ENCODE peak calls at places on chromosomes 6 and 20, in ten cellular contexts. A is CD4-positive, alpha-beta T cell; G is right cardiac atrium; P is small intestine; R is amniotic epithelial cell; U is choroid plexus epithelial cell; J is type B pancreatic cell; Z is endothelial cell; V is fibroblast of lung; M is cardiac muscle cell. S is an unnamed sample.

GRCh38 chr20:23614163-23614562 is 8.4 kb upstream of the CST9 start:
- DNase-seq in A (no peak), G (no peak), P (no peak), R (no peak), U (no peak), J (no peak), Z (no peak), V (no peak), M (no peak), S (no peak)

GRCh38 chr6:106426258-106426657 is 65.7 kb downstream of the CRYBG1 start:
- DNase-seq in A (no peak), G (no peak), P (no peak), R (no peak), U (no peak), J (no peak), Z (no peak), V (no peak), M (no peak), S (no peak)

GRCh38 chr6:12961761-12962160 is 245.2 kb downstream of the PHACTR1 start:
- DNase-seq in A (no peak), G (no peak), P (no peak), R (no peak), U (no peak), J (no peak), Z (no peak), V (no peak), M (no peak), S (no peak)

GRCh38 chr6:163583558-163583957 is 169.0 kb downstream of the QKI start:
- DNase-seq in A (no peak), G (no peak), P (no peak), R (peak; percentile 7), U (no peak), J (no peak), Z (no peak), V (no peak), M (no peak), S (no peak)

GRCh38 chr20:4667371-4667773 is 54.3 kb upstream of the PRND start:
- DNase-seq in A (no peak), G (no peak), P (no peak), R (peak; percentile 92), U (no peak), J (no peak), Z (no peak), V (no peak), M (peak; percentile 41), S (no peak)

GRCh38 chr20:19335916-19336315 is 123.5 kb downstream of the SLC24A3 start:
- DNase-seq in A (no peak), G (no peak), P (no peak), R (no peak), U (no peak), J (no peak), Z (no peak), V (no peak), M (no peak), S (no peak)

GRCh38 chr20:10637563-10637962 is 36.2 kb downstream of the JAG1 start:
- DNase-seq in A (no peak), G (no peak), P (no peak), R (no peak), U (peak; percentile 89), J (no peak), Z (no peak), V (peak; percentile 53), M (no peak), S (no peak)

GRCh38 chr20:8764289-8764962 is 304.5 kb upstream of the PLCB4 start:
- DNase-seq in A (no peak), G (no peak), P (peak; percentile 40), R (no peak), U (peak; percentile 37), J (no peak), Z (no peak), V (peak; percentile 19), M (peak; percentile 29), S (no peak)

GRCh38 chr6:168132531-168133184 is 53.6 kb upstream of the FRMD1 start:
- DNase-seq in A (no peak), G (peak; percentile 88), P (peak; percentile 54), R (peak; percentile 90), U (peak; percentile 80), J (peak; percentile 68), Z (peak; percentile 60), V (peak; percentile 51), M (peak; percentile 94), S (peak; percentile 69)

GRCh38 chr6:6686748-6687601 is 98.5 kb downstream of the LY86 start:
- DNase-seq in A (no peak), G (peak; percentile 97), P (peak; percentile 99), R (peak; percentile 81), U (peak; percentile 79), J (peak; percentile 86), Z (peak; percentile 95), V (peak; percentile 63), M (peak; percentile 88), S (peak; percentile 94)

GRCh38 chr6:99446076-99446475 is 21.0 kb upstream of the PNISR start:
- DNase-seq in A (no peak), G (no peak), P (no peak), R (no peak), U (no peak), J (no peak), Z (no peak), V (no peak), M (no peak), S (no peak)

GRCh38 chr6:131923356-131923755 is 27.8 kb downstream of the CCN2 start:
- DNase-seq in A (no peak), G (no peak), P (peak; percentile 74), R (peak; percentile 70), U (peak; percentile 76), J (no peak), Z (peak; percentile 73), V (peak; percentile 77), M (peak; percentile 79), S (peak; percentile 22)

GRCh38 chr20:59042796-59043621 is 423 bp upstream of the PRELID3B start:
- DNase-seq in A (peak; percentile 95), G (peak; percentile 98), P (peak; percentile 97), R (peak; percentile 76), U (peak; percentile 92), J (peak; percentile 95), Z (peak; percentile 96), V (peak; percentile 92), M (peak; percentile 94), S (peak; percentile 93)

GRCh38 chr6:17490724-17491123 is 97.3 kb downstream of the CAP2 start:
- DNase-seq in A (no peak), G (no peak), P (peak; percentile 59), R (no peak), U (peak; percentile 71), J (no peak), Z (no peak), V (peak; percentile 37), M (no peak), S (no peak)

GRCh38 chr6:134853111-134854055 is 96.5 kb downstream of the ALDH8A1 start:
- DNase-seq in A (no peak), G (no peak), P (peak; percentile 97), R (peak; percentile 98), U (peak; percentile 69), J (no peak), Z (no peak), V (peak; percentile 32), M (peak; percentile 93), S (no peak)

GRCh38 chr6:26284537-26285142 is 80.4 kb upstream of the BTN3A2 start:
- DNase-seq in A (peak; percentile 42), G (peak; percentile 81), P (peak; percentile 69), R (peak; percentile 58), U (peak; percentile 73), J (no peak), Z (peak; percentile 36), V (peak; percentile 76), M (peak; percentile 72), S (peak; percentile 41)

GRCh38 chr6:854405-855073 is 161.6 kb upstream of the EXOC2 start:
- DNase-seq in A (no peak), G (no peak), P (no peak), R (no peak), U (peak; percentile 64), J (no peak), Z (no peak), V (peak; percentile 41), M (peak; percentile 2), S (no peak)

GRCh38 chr6:157579467-157580031 is 198.6 kb downstream of the ZDHHC14 start:
- DNase-seq in A (no peak), G (no peak), P (peak; percentile 42), R (peak; percentile 13), U (no peak), J (no peak), Z (no peak), V (no peak), M (peak; percentile 5), S (no peak)

GRCh38 chr6:68575765-68576439 is 59.2 kb upstream of the ADGRB3 start:
- DNase-seq in A (no peak), G (no peak), P (no peak), R (no peak), U (peak; percentile 34), J (no peak), Z (peak; percentile 6), V (peak; percentile 41), M (peak; percentile 5), S (no peak)

GRCh38 chr20:16801919-16802651 is 53.9 kb downstream of the OTOR start:
- DNase-seq in A (peak; percentile 16), G (peak; percentile 64), P (peak; percentile 43), R (peak; percentile 37), U (peak; percentile 73), J (peak; percentile 77), Z (peak; percentile 82), V (peak; percentile 58), M (peak; percentile 63), S (peak; percentile 29)

GRCh38 chr20:21118138-21118537 is 7.7 kb upstream of the KIZ start:
- DNase-seq in A (no peak), G (no peak), P (no peak), R (no peak), U (no peak), J (no peak), Z (no peak), V (no peak), M (no peak), S (no peak)

GRCh38 chr20:63392465-63393365 is 31.6 kb upstream of the CHRNA4 start:
- DNase-seq in A (no peak), G (no peak), P (no peak), R (no peak), U (no peak), J (no peak), Z (no peak), V (no peak), M (no peak), S (no peak)

GRCh38 chr6:36334343-36334742 is 2.3 kb downstream of the BNIP5 start:
- DNase-seq in A (no peak), G (no peak), P (peak; percentile 60), R (no peak), U (no peak), J (no peak), Z (no peak), V (no peak), M (peak; percentile 27), S (no peak)

GRCh38 chr6:166955865-166956443 is 396 bp downstream of the RNASET2 start:
- DNase-seq in A (no peak), G (no peak), P (no peak), R (no peak), U (peak; percentile 28), J (no peak), Z (no peak), V (no peak), M (no peak), S (no peak)

GRCh38 chr6:16904957-16905356 is 143.7 kb upstream of the ATXN1 start:
- DNase-seq in A (no peak), G (no peak), P (no peak), R (no peak), U (no peak), J (no peak), Z (no peak), V (no peak), M (no peak), S (no peak)

GRCh38 chr6:123240626-123241025 is 244.6 kb downstream of the CLVS2 start:
- DNase-seq in A (no peak), G (no peak), P (no peak), R (no peak), U (no peak), J (no peak), Z (no peak), V (no peak), M (no peak), S (no peak)

GRCh38 chr6:56787209-56787608 is 144.5 kb upstream of the DST start:
- DNase-seq in A (no peak), G (no peak), P (no peak), R (peak; percentile 34), U (peak; percentile 51), J (no peak), Z (no peak), V (no peak), M (no peak), S (no peak)

GRCh38 chr6:140174509-140174908 is 800.1 kb upstream of the CITED2 start:
- DNase-seq in A (no peak), G (no peak), P (no peak), R (peak; percentile 97), U (peak; percentile 94), J (no peak), Z (no peak), V (peak; percentile 95), M (peak; percentile 91), S (no peak)